ENCODE peak calls at places on chromosomes 6 and 20, in seven cellular contexts. C, N, W, K, S, R and P are unnamed samples.

GRCh38 chr20:59962155-59962554 is 3.9 kb downstream of the CDH26 start:
- DNase-seq in C (no peak), K (no peak), S (no peak), N (no peak), R (no peak), W (no peak), P (no peak)

GRCh38 chr20:62116558-62117361 is 5.5 kb upstream of the LSM14B start:
- DNase-seq in S (no peak), R (no peak), W (no peak), N (no peak), K (no peak), C (no peak), P (no peak)

GRCh38 chr6:128597956-128598355 is 77.6 kb upstream of the PTPRK start:
- DNase-seq in R (no peak), W (no peak), C (no peak), N (no peak), S (no peak), K (no peak), P (no peak)

GRCh38 chr20:25000268-25000801 is 7.8 kb upstream of the APMAP start:
- DNase-seq in N (peak; percentile 92), C (peak; percentile 65), S (peak; percentile 90), K (peak; percentile 44), R (no peak), W (no peak), P (peak; percentile 75)

GRCh38 chr6:42278131-42278853 is 60.6 kb upstream of the MRPS10 start:
- DNase-seq in W (no peak), N (no peak), R (no peak), C (no peak), S (no peak), K (no peak), P (no peak)

GRCh38 chr20:40251284-40251932 is 437.6 kb downstream of the MAFB start:
- DNase-seq in W (no peak), C (peak; percentile 30), S (no peak), N (no peak), K (peak; percentile 15), R (no peak), P (no peak)

GRCh38 chr6:138222901-138223546 is 4.7 kb upstream of the PBOV1 start:
- DNase-seq in S (no peak), N (no peak), R (no peak), C (no peak), K (no peak), W (no peak), P (no peak)

GRCh38 chr6:138188278-138188923 is 26.7 kb downstream of the ARFGEF3 start:
- DNase-seq in W (no peak), C (no peak), R (no peak), S (no peak), N (no peak), K (no peak), P (no peak)

GRCh38 chr6:5025911-5026819 is 22.3 kb upstream of the RPP40 start:
- DNase-seq in R (peak; percentile 80), N (peak; percentile 18), S (peak; percentile 46), K (peak; percentile 30), C (peak; percentile 24), W (no peak), P (peak; percentile 48)

GRCh38 chr6:43391448-43392031 is 22.1 kb upstream of the ZNF318 start:
- DNase-seq in W (peak; percentile 22), N (no peak), R (no peak), K (no peak), S (no peak), C (no peak), P (no peak)

GRCh38 chr20:64041040-64041780 is 5.2 kb downstream of the C20orf204 start:
- DNase-seq in R (no peak), N (no peak), C (no peak), K (no peak), W (no peak), S (no peak), P (no peak)

GRCh38 chr20:39800548-39800947 is 838.4 kb downstream of the DHX35 start:
- DNase-seq in W (no peak), C (no peak), K (peak; percentile 63), N (peak; percentile 11), R (peak; percentile 62), S (no peak), P (peak; percentile 65)

GRCh38 chr20:32364554-32365208 is 6.5 kb downstream of the ASXL1 start:
- DNase-seq in S (no peak), K (no peak), N (no peak), R (no peak), C (no peak), W (no peak), P (no peak)

GRCh38 chr20:32365560-32365959 is 7.4 kb downstream of the ASXL1 start:
- DNase-seq in K (no peak), R (no peak), S (no peak), W (no peak), N (no peak), C (no peak), P (no peak)

GRCh38 chr20:32368323-32368722 is 10.2 kb downstream of the ASXL1 start:
- DNase-seq in K (no peak), N (no peak), R (no peak), W (no peak), C (no peak), S (no peak), P (no peak)

GRCh38 chr20:32368930-32369329 is 10.8 kb downstream of the ASXL1 start:
- DNase-seq in R (no peak), C (no peak), W (no peak), N (no peak), K (peak; percentile 73), S (no peak), P (no peak)

GRCh38 chr20:32366380-32366779 is 8.2 kb downstream of the ASXL1 start:
- DNase-seq in R (no peak), K (no peak), N (no peak), W (no peak), C (no peak), S (no peak), P (no peak)
- TF ChIP-seq CTCF in R (no peak), K (no peak), N (no peak), W (no peak), C (no peak), S (no peak), P (no peak)

GRCh38 chr6:2309138-2309537 is 63.7 kb upstream of the GMDS start:
- DNase-seq in R (no peak), C (no peak), N (no peak), S (no peak), W (no peak), K (no peak), P (no peak)

GRCh38 chr6:2305951-2306350 is 60.5 kb upstream of the GMDS start:
- DNase-seq in W (no peak), C (no peak), N (no peak), R (no peak), S (no peak), K (no peak), P (no peak)

GRCh38 chr6:2307794-2308193 is 62.4 kb upstream of the GMDS start:
- DNase-seq in S (no peak), W (no peak), K (no peak), C (no peak), N (no peak), R (no peak), P (no peak)

DNA sequence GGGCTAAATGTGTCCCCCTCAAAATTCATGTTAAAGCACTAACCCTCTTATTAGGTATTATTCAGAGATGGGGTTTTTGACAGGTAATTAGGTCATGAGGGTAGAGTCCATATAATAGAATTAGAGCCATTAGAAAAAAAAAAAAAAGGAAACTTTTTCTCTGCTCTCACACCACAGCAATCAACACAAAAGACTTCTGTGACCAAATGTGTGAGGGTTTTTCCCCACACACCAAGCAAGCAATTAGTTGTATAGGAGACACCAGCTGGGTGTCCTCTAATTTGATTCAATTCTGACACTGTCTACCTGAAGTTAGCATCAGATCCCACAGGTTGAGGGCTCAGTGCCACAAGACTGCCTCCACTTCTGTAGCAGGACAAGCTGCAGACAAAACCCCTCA is 64.6 kb upstream of the GMDS start:
- DNase-seq in S (no peak), W (no peak), K (no peak), N (no peak), R (no peak), C (no peak), P (no peak)
- H3K27ac ChIP-seq in S (no peak overlapping the region), W (no peak overlapping the region), K (no peak overlapping the region), N (no peak overlapping the region), R (no peak overlapping the region), C (no peak overlapping the region), P (no peak overlapping the region)

GRCh38 chr6:52975580-52975979 is 19.5 kb downstream of the GSTA4 start:
- DNase-seq in N (no peak), W (no peak), K (peak; percentile 29), S (no peak), R (no peak), C (no peak), P (no peak)
- TF ChIP-seq CTCF in N (no peak), W (no peak), K (no peak), S (no peak), R (no peak), C (no peak), P (no peak)

GRCh38 chr6:129678463-129678862 is 31.5 kb downstream of the ARHGAP18 start:
- DNase-seq in K (no peak), R (no peak), S (no peak), C (no peak), N (no peak), W (no peak), P (no peak)
- H3K27ac ChIP-seq in K (no peak overlapping the region), R (no peak overlapping the region), S (no peak overlapping the region), C (no peak overlapping the region), N (no peak overlapping the region), W (no peak overlapping the region), P (peak overlapping the region; percentile 90)

GRCh38 chr6:134738486-134738885 is 211.4 kb downstream of the ALDH8A1 start:
- DNase-seq in C (no peak), K (no peak), W (no peak), S (no peak), R (no peak), N (no peak), P (no peak)

GRCh38 chr6:134744301-134744700 is 205.6 kb downstream of the ALDH8A1 start:
- DNase-seq in W (no peak), R (no peak), C (no peak), S (no peak), N (no peak), K (peak; percentile 35), P (no peak)

GRCh38 chr6:134739299-134740090 is 210.4 kb downstream of the ALDH8A1 start:
- DNase-seq in K (peak; percentile 39), N (no peak), C (no peak), W (no peak), R (no peak), S (no peak), P (no peak)

GRCh38 chr6:134740473-134741192 is 209.3 kb downstream of the ALDH8A1 start:
- DNase-seq in N (no peak), R (no peak), C (no peak), W (no peak), K (peak; percentile 60), S (no peak), P (no peak)

DNA sequence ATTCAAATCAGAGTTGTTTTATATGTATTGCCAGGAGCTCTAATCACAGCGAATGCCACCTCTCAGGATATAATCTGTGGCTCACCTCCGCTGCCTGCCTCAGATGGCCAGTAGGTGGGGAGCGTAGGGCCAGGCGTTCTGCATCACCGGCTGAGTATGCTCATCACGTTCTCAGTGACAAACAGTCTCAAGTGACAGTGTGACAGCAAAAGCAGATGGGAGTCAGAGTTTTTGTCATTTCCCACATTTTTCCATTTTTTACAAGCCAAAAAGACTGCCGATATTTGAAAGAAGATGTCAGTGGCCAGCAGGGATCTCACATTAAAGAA is 208.7 kb downstream of the ALDH8A1 start:
- DNase-seq in R (no peak), S (no peak), N (no peak), C (no peak), K (no peak), W (no peak), P (no peak)
- TF ChIP-seq CTCF in R (peak; percentile 19), S (no peak), N (no peak), C (no peak), K (no peak), W (no peak), P (peak; percentile 32)